ENCODE peak calls at places on chromosomes 12 and 14, in ten cellular contexts. One of them, this sample, is unnamed.

GRCh38 chr12:20494803-20495202 is 126.5 kb downstream of the PDE3A start:
- DNase-seq in ecto neural progenitor cell: no peak
- DNase-seq in stimulated activated naive B cell treated with anti-CD40 and anti-IgM and Interleukin-4, amounts not matched to agents 10 μg/mL and 1 μg/mL and 100 μg/mL, for 72 hours: no peak
- DNase-seq in KBM-7: no peak
- DNase-seq in NCI-H1105: no peak
- DNase-seq in left cardiac atrium: no peak
- DNase-seq in BJ: no peak
- DNase-seq in natural killer cell: no peak
- DNase-seq in EH: peak
- DNase-seq in sciatic nerve: no peak
- DNase-seq in this sample: no peak

GRCh38 chr14:103029936-103030335 is 27.4 kb downstream of the CDC42BPB start:
- DNase-seq in BJ: no peak
- DNase-seq in ecto neural progenitor cell: no peak
- DNase-seq in EH: no peak
- DNase-seq in natural killer cell: no peak
- DNase-seq in sciatic nerve: no peak
- DNase-seq in left cardiac atrium: no peak
- DNase-seq in stimulated activated naive B cell treated with anti-CD40 and anti-IgM and Interleukin-4, amounts not matched to agents 10 μg/mL and 1 μg/mL and 100 μg/mL, for 72 hours: no peak
- DNase-seq in NCI-H1105: no peak
- DNase-seq in KBM-7: no peak
- DNase-seq in this sample: no peak

GRCh38 chr12:49348781-49349180 is 2.1 kb downstream of the DNAJC22 start:
- DNase-seq in natural killer cell: no peak
- DNase-seq in BJ: no peak
- DNase-seq in stimulated activated naive B cell treated with anti-CD40 and anti-IgM and Interleukin-4, amounts not matched to agents 10 μg/mL and 1 μg/mL and 100 μg/mL, for 72 hours: no peak
- DNase-seq in KBM-7: no peak
- DNase-seq in NCI-H1105: no peak
- DNase-seq in sciatic nerve: no peak
- DNase-seq in ecto neural progenitor cell: no peak
- DNase-seq in left cardiac atrium: no peak
- DNase-seq in EH: no peak
- DNase-seq in this sample: no peak

GRCh38 chr14:49892301-49892635 is 614 bp upstream of the ARF6 start:
- DNase-seq in sciatic nerve: no peak
- DNase-seq in KBM-7: peak
- DNase-seq in ecto neural progenitor cell: no peak
- DNase-seq in natural killer cell: no peak
- DNase-seq in stimulated activated naive B cell treated with anti-CD40 and anti-IgM and Interleukin-4, amounts not matched to agents 10 μg/mL and 1 μg/mL and 100 μg/mL, for 72 hours: no peak
- DNase-seq in BJ: peak
- DNase-seq in left cardiac atrium: peak
- DNase-seq in EH: peak
- DNase-seq in NCI-H1105: peak
- DNase-seq in this sample: peak

GRCh38 chr14:101070540-101071492 is 167.3 kb upstream of the RTL1 start:
- DNase-seq in KBM-7: no peak
- DNase-seq in NCI-H1105: no peak
- DNase-seq in sciatic nerve: peak
- DNase-seq in natural killer cell: peak
- DNase-seq in EH: no peak
- DNase-seq in ecto neural progenitor cell: peak
- DNase-seq in BJ: no peak
- DNase-seq in stimulated activated naive B cell treated with anti-CD40 and anti-IgM and Interleukin-4, amounts not matched to agents 10 μg/mL and 1 μg/mL and 100 μg/mL, for 72 hours: no peak
- DNase-seq in left cardiac atrium: no peak
- DNase-seq in this sample: no peak

GRCh38 chr14:89723930-89724915 is 230.3 kb downstream of the EFCAB11 start:
- DNase-seq in BJ: no peak
- DNase-seq in ecto neural progenitor cell: no peak
- DNase-seq in NCI-H1105: no peak
- DNase-seq in sciatic nerve: no peak
- DNase-seq in left cardiac atrium: no peak
- DNase-seq in stimulated activated naive B cell treated with anti-CD40 and anti-IgM and Interleukin-4, amounts not matched to agents 10 μg/mL and 1 μg/mL and 100 μg/mL, for 72 hours: no peak
- DNase-seq in EH: peak
- DNase-seq in natural killer cell: no peak
- DNase-seq in KBM-7: peak
- DNase-seq in this sample: no peak

GRCh38 chr14:62064741-62065323 is 302.6 kb downstream of the SNAPC1 start:
- DNase-seq in natural killer cell: no peak
- DNase-seq in stimulated activated naive B cell treated with anti-CD40 and anti-IgM and Interleukin-4, amounts not matched to agents 10 μg/mL and 1 μg/mL and 100 μg/mL, for 72 hours: no peak
- DNase-seq in left cardiac atrium: no peak
- DNase-seq in BJ: no peak
- DNase-seq in EH: no peak
- DNase-seq in ecto neural progenitor cell: no peak
- DNase-seq in NCI-H1105: no peak
- DNase-seq in KBM-7: no peak
- DNase-seq in sciatic nerve: no peak
- DNase-seq in this sample: no peak

GRCh38 chr12:47816646-47817271 is 2.9 kb downstream of the HDAC7 start:
- DNase-seq in NCI-H1105: no peak
- DNase-seq in BJ: no peak
- DNase-seq in ecto neural progenitor cell: no peak
- DNase-seq in EH: peak
- DNase-seq in KBM-7: no peak
- DNase-seq in left cardiac atrium: no peak
- DNase-seq in sciatic nerve: no peak
- DNase-seq in natural killer cell: no peak
- DNase-seq in stimulated activated naive B cell treated with anti-CD40 and anti-IgM and Interleukin-4, amounts not matched to agents 10 μg/mL and 1 μg/mL and 100 μg/mL, for 72 hours: no peak
- DNase-seq in this sample: no peak

GRCh38 chr12:19191563-19191962 is 62.0 kb downstream of the PLEKHA5 start:
- DNase-seq in sciatic nerve: no peak
- DNase-seq in EH: no peak
- DNase-seq in NCI-H1105: no peak
- DNase-seq in natural killer cell: no peak
- DNase-seq in stimulated activated naive B cell treated with anti-CD40 and anti-IgM and Interleukin-4, amounts not matched to agents 10 μg/mL and 1 μg/mL and 100 μg/mL, for 72 hours: no peak
- DNase-seq in KBM-7: no peak
- DNase-seq in left cardiac atrium: no peak
- DNase-seq in BJ: no peak
- DNase-seq in ecto neural progenitor cell: no peak
- DNase-seq in this sample: no peak

GRCh38 chr12:121167951-121168350 is 35.3 kb downstream of the P2RX7 start:
- DNase-seq in natural killer cell: no peak
- DNase-seq in BJ: no peak
- DNase-seq in NCI-H1105: no peak
- DNase-seq in stimulated activated naive B cell treated with anti-CD40 and anti-IgM and Interleukin-4, amounts not matched to agents 10 μg/mL and 1 μg/mL and 100 μg/mL, for 72 hours: no peak
- DNase-seq in sciatic nerve: no peak
- DNase-seq in EH: no peak
- DNase-seq in left cardiac atrium: no peak
- DNase-seq in KBM-7: no peak
- DNase-seq in ecto neural progenitor cell: no peak
- DNase-seq in this sample: no peak

GRCh38 chr12:96213869-96214268 is 19.7 kb downstream of the ELK3 start:
- DNase-seq in EH: no peak
- DNase-seq in left cardiac atrium: no peak
- DNase-seq in natural killer cell: no peak
- DNase-seq in stimulated activated naive B cell treated with anti-CD40 and anti-IgM and Interleukin-4, amounts not matched to agents 10 μg/mL and 1 μg/mL and 100 μg/mL, for 72 hours: no peak
- DNase-seq in BJ: no peak
- DNase-seq in NCI-H1105: no peak
- DNase-seq in KBM-7: no peak
- DNase-seq in sciatic nerve: no peak
- DNase-seq in ecto neural progenitor cell: no peak
- DNase-seq in this sample: no peak

GRCh38 chr14:39500253-39500652 is 68.0 kb upstream of the FBXO33 start:
- DNase-seq in stimulated activated naive B cell treated with anti-CD40 and anti-IgM and Interleukin-4, amounts not matched to agents 10 μg/mL and 1 μg/mL and 100 μg/mL, for 72 hours: no peak
- DNase-seq in KBM-7: no peak
- DNase-seq in EH: no peak
- DNase-seq in natural killer cell: no peak
- DNase-seq in sciatic nerve: no peak
- DNase-seq in ecto neural progenitor cell: no peak
- DNase-seq in NCI-H1105: no peak
- DNase-seq in left cardiac atrium: no peak
- DNase-seq in BJ: no peak
- DNase-seq in this sample: no peak

GRCh38 chr14:99515301-99516155 is 34.3 kb downstream of the CCNK start:
- DNase-seq in stimulated activated naive B cell treated with anti-CD40 and anti-IgM and Interleukin-4, amounts not matched to agents 10 μg/mL and 1 μg/mL and 100 μg/mL, for 72 hours: no peak
- DNase-seq in left cardiac atrium: peak
- DNase-seq in sciatic nerve: peak
- DNase-seq in BJ: no peak
- DNase-seq in natural killer cell: no peak
- DNase-seq in EH: no peak
- DNase-seq in KBM-7: no peak
- DNase-seq in NCI-H1105: no peak
- DNase-seq in ecto neural progenitor cell: no peak
- DNase-seq in this sample: no peak

GRCh38 chr12:81034926-81035325 is 43.0 kb upstream of the ACSS3 start:
- DNase-seq in EH: no peak
- DNase-seq in ecto neural progenitor cell: no peak
- DNase-seq in stimulated activated naive B cell treated with anti-CD40 and anti-IgM and Interleukin-4, amounts not matched to agents 10 μg/mL and 1 μg/mL and 100 μg/mL, for 72 hours: no peak
- DNase-seq in NCI-H1105: no peak
- DNase-seq in natural killer cell: no peak
- DNase-seq in left cardiac atrium: no peak
- DNase-seq in KBM-7: no peak
- DNase-seq in BJ: no peak
- DNase-seq in sciatic nerve: no peak
- DNase-seq in this sample: no peak

GRCh38 chr12:62683724-62684501 is 217.3 kb downstream of the MON2 start:
- DNase-seq in ecto neural progenitor cell: no peak
- DNase-seq in natural killer cell: no peak
- DNase-seq in NCI-H1105: no peak
- DNase-seq in EH: peak
- DNase-seq in stimulated activated naive B cell treated with anti-CD40 and anti-IgM and Interleukin-4, amounts not matched to agents 10 μg/mL and 1 μg/mL and 100 μg/mL, for 72 hours: no peak
- DNase-seq in left cardiac atrium: peak
- DNase-seq in KBM-7: no peak
- DNase-seq in sciatic nerve: peak
- DNase-seq in BJ: no peak
- DNase-seq in this sample: peak

GRCh38 chr14:103361868-103362267 is 23.3 kb upstream of the MARK3 start:
- DNase-seq in BJ: peak
- DNase-seq in ecto neural progenitor cell: no peak
- DNase-seq in natural killer cell: no peak
- DNase-seq in stimulated activated naive B cell treated with anti-CD40 and anti-IgM and Interleukin-4, amounts not matched to agents 10 μg/mL and 1 μg/mL and 100 μg/mL, for 72 hours: no peak
- DNase-seq in sciatic nerve: peak
- DNase-seq in left cardiac atrium: no peak
- DNase-seq in KBM-7: no peak
- DNase-seq in EH: peak
- DNase-seq in NCI-H1105: no peak
- DNase-seq in this sample: no peak

GRCh38 chr12:92226036-92226661 is 80.5 kb upstream of the BTG1 start:
- DNase-seq in KBM-7: no peak
- DNase-seq in EH: no peak
- DNase-seq in left cardiac atrium: no peak
- DNase-seq in NCI-H1105: no peak
- DNase-seq in natural killer cell: no peak
- DNase-seq in ecto neural progenitor cell: no peak
- DNase-seq in sciatic nerve: no peak
- DNase-seq in BJ: no peak
- DNase-seq in stimulated activated naive B cell treated with anti-CD40 and anti-IgM and Interleukin-4, amounts not matched to agents 10 μg/mL and 1 μg/mL and 100 μg/mL, for 72 hours: no peak
- DNase-seq in this sample: no peak

GRCh38 chr12:54680374-54680773 is 32.2 kb upstream of the DCD start:
- DNase-seq in sciatic nerve: no peak
- DNase-seq in ecto neural progenitor cell: peak
- DNase-seq in natural killer cell: no peak
- DNase-seq in KBM-7: peak
- DNase-seq in BJ: no peak
- DNase-seq in left cardiac atrium: no peak
- DNase-seq in stimulated activated naive B cell treated with anti-CD40 and anti-IgM and Interleukin-4, amounts not matched to agents 10 μg/mL and 1 μg/mL and 100 μg/mL, for 72 hours: no peak
- DNase-seq in NCI-H1105: no peak
- DNase-seq in EH: peak
- DNase-seq in this sample: no peak

GRCh38 chr12:51240971-51241370 is 2.3 kb downstream of the DAZAP2 start:
- DNase-seq in EH: peak
- DNase-seq in natural killer cell: no peak
- DNase-seq in KBM-7: no peak
- DNase-seq in BJ: no peak
- DNase-seq in stimulated activated naive B cell treated with anti-CD40 and anti-IgM and Interleukin-4, amounts not matched to agents 10 μg/mL and 1 μg/mL and 100 μg/mL, for 72 hours: no peak
- DNase-seq in NCI-H1105: no peak
- DNase-seq in left cardiac atrium: no peak
- DNase-seq in ecto neural progenitor cell: no peak
- DNase-seq in sciatic nerve: no peak
- DNase-seq in this sample: no peak

GRCh38 chr12:118136559-118137003 is 657 bp downstream of the PEBP1 start:
- DNase-seq in EH: peak
- DNase-seq in KBM-7: peak
- DNase-seq in left cardiac atrium: peak
- DNase-seq in natural killer cell: peak
- DNase-seq in sciatic nerve: peak
- DNase-seq in ecto neural progenitor cell: peak
- DNase-seq in stimulated activated naive B cell treated with anti-CD40 and anti-IgM and Interleukin-4, amounts not matched to agents 10 μg/mL and 1 μg/mL and 100 μg/mL, for 72 hours: peak
- DNase-seq in BJ: no peak
- DNase-seq in NCI-H1105: no peak
- DNase-seq in this sample: peak

GRCh38 chr14:26261368-26262122 is 336.3 kb downstream of the NOVA1 start:
- DNase-seq in ecto neural progenitor cell: peak
- DNase-seq in KBM-7: no peak
- DNase-seq in EH: no peak
- DNase-seq in BJ: no peak
- DNase-seq in stimulated activated naive B cell treated with anti-CD40 and anti-IgM and Interleukin-4, amounts not matched to agents 10 μg/mL and 1 μg/mL and 100 μg/mL, for 72 hours: no peak
- DNase-seq in NCI-H1105: no peak
- DNase-seq in sciatic nerve: no peak
- DNase-seq in natural killer cell: no peak
- DNase-seq in left cardiac atrium: no peak
- DNase-seq in this sample: no peak

GRCh38 chr12:26378721-26379120 is 183.3 kb downstream of the SSPN start:
- DNase-seq in KBM-7: peak
- DNase-seq in stimulated activated naive B cell treated with anti-CD40 and anti-IgM and Interleukin-4, amounts not matched to agents 10 μg/mL and 1 μg/mL and 100 μg/mL, for 72 hours: no peak
- DNase-seq in left cardiac atrium: no peak
- DNase-seq in ecto neural progenitor cell: no peak
- DNase-seq in natural killer cell: no peak
- DNase-seq in EH: no peak
- DNase-seq in sciatic nerve: no peak
- DNase-seq in NCI-H1105: no peak
- DNase-seq in BJ: no peak
- DNase-seq in this sample: peak

GRCh38 chr12:132152921-132153321 is 8.7 kb downstream of the NOC4L start:
- DNase-seq in ecto neural progenitor cell: no peak
- DNase-seq in NCI-H1105: no peak
- DNase-seq in stimulated activated naive B cell treated with anti-CD40 and anti-IgM and Interleukin-4, amounts not matched to agents 10 μg/mL and 1 μg/mL and 100 μg/mL, for 72 hours: no peak
- DNase-seq in sciatic nerve: no peak
- DNase-seq in EH: no peak
- DNase-seq in left cardiac atrium: peak
- DNase-seq in KBM-7: no peak
- DNase-seq in BJ: no peak
- DNase-seq in natural killer cell: peak
- DNase-seq in this sample: no peak

GRCh38 chr12:257521-258321 is 4.9 kb downstream of the SLC6A13 start:
- DNase-seq in natural killer cell: no peak
- DNase-seq in EH: no peak
- DNase-seq in BJ: no peak
- DNase-seq in ecto neural progenitor cell: no peak
- DNase-seq in stimulated activated naive B cell treated with anti-CD40 and anti-IgM and Interleukin-4, amounts not matched to agents 10 μg/mL and 1 μg/mL and 100 μg/mL, for 72 hours: no peak
- DNase-seq in NCI-H1105: no peak
- DNase-seq in left cardiac atrium: no peak
- DNase-seq in sciatic nerve: no peak
- DNase-seq in KBM-7: no peak
- DNase-seq in this sample: no peak

GRCh38 chr14:38137005-38137404 is 70.7 kb upstream of the SSTR1 start:
- DNase-seq in EH: peak
- DNase-seq in stimulated activated naive B cell treated with anti-CD40 and anti-IgM and Interleukin-4, amounts not matched to agents 10 μg/mL and 1 μg/mL and 100 μg/mL, for 72 hours: no peak
- DNase-seq in natural killer cell: no peak
- DNase-seq in sciatic nerve: no peak
- DNase-seq in ecto neural progenitor cell: no peak
- DNase-seq in BJ: no peak
- DNase-seq in left cardiac atrium: no peak
- DNase-seq in KBM-7: no peak
- DNase-seq in NCI-H1105: no peak
- DNase-seq in this sample: no peak

GRCh38 chr14:30266290-30266689 is 292.7 kb upstream of the G2E3 start:
- DNase-seq in stimulated activated naive B cell treated with anti-CD40 and anti-IgM and Interleukin-4, amounts not matched to agents 10 μg/mL and 1 μg/mL and 100 μg/mL, for 72 hours: no peak
- DNase-seq in ecto neural progenitor cell: no peak
- DNase-seq in BJ: no peak
- DNase-seq in NCI-H1105: no peak
- DNase-seq in natural killer cell: no peak
- DNase-seq in left cardiac atrium: no peak
- DNase-seq in sciatic nerve: no peak
- DNase-seq in KBM-7: no peak
- DNase-seq in EH: no peak
- DNase-seq in this sample: no peak

GRCh38 chr12:29782821-29783772 is 645 bp downstream of the TMTC1 start:
- DNase-seq in stimulated activated naive B cell treated with anti-CD40 and anti-IgM and Interleukin-4, amounts not matched to agents 10 μg/mL and 1 μg/mL and 100 μg/mL, for 72 hours: no peak
- DNase-seq in ecto neural progenitor cell: peak
- DNase-seq in natural killer cell: no peak
- DNase-seq in left cardiac atrium: peak
- DNase-seq in EH: peak
- DNase-seq in NCI-H1105: peak
- DNase-seq in BJ: no peak
- DNase-seq in sciatic nerve: peak
- DNase-seq in KBM-7: no peak
- DNase-seq in this sample: peak

GRCh38 chr14:77032483-77032853 is 4.0 kb upstream of the IRF2BPL start:
- DNase-seq in natural killer cell: no peak
- DNase-seq in NCI-H1105: no peak
- DNase-seq in left cardiac atrium: no peak
- DNase-seq in KBM-7: no peak
- DNase-seq in sciatic nerve: no peak
- DNase-seq in ecto neural progenitor cell: no peak
- DNase-seq in EH: no peak
- DNase-seq in BJ: no peak
- DNase-seq in stimulated activated naive B cell treated with anti-CD40 and anti-IgM and Interleukin-4, amounts not matched to agents 10 μg/mL and 1 μg/mL and 100 μg/mL, for 72 hours: no peak
- DNase-seq in this sample: no peak

This sample was measured in putamen.